ENCODE peak calls at places on chromosomes 1 and 21, in six cellular contexts. S is dermis blood vessel endothelial cell; M is glutamatergic neuron; O is activated CD4-positive, alpha-beta T cell treated with anti-CD3 and anti-CD28 coated beads for 24 hours; E is NAMALWA; R is T-helper 9 cell. P is an unnamed sample.
A peak's percentile ranks its signal among the peaks of the same experiment; 100 is the strongest.

GRCh38 chr1:81435175-81435574 is 365.6 kb upstream of the ADGRL2 start:
- DNase-seq in R (no peak), S (no peak), O (no peak), M (no peak), E (no peak), P (no peak)

GRCh38 chr1:17833661-17834501 is 78.7 kb downstream of the ACTL8 start:
- DNase-seq in M (no peak), R (no peak), S (no peak), E (no peak), O (no peak), P (no peak)

GRCh38 chr21:38679531-38679930 is 126.2 kb upstream of the ETS2 start:
- DNase-seq in E (no peak), M (no peak), O (no peak), S (peak; percentile 75), R (no peak), P (no peak)

GRCh38 chr1:192675716-192676115 is 39.8 kb downstream of the RGS13 start:
- DNase-seq in E (no peak), R (no peak), M (no peak), S (peak; percentile 60), O (no peak), P (no peak)

GRCh38 chr21:17612023-17612564 is 607 bp downstream of the BTG3 start:
- DNase-seq in E (peak; percentile 35), O (no peak), R (peak; percentile 19), M (peak; percentile 35), S (peak; percentile 49), P (no peak)

GRCh38 chr1:106224426-106224825 is 832.0 kb upstream of the PRMT6 start:
- DNase-seq in R (no peak), S (no peak), M (no peak), E (no peak), O (no peak), P (no peak)

GRCh38 chr1:161730050-161730564 is 8.8 kb downstream of the FCRLB start:
- DNase-seq in M (no peak), S (peak; percentile 57), R (no peak), E (no peak), O (peak; percentile 28), P (no peak)

GRCh38 chr1:27686223-27686990 is 14.4 kb upstream of the IFI6 start:
- DNase-seq in S (no peak), E (no peak), M (no peak), R (no peak), O (no peak), P (peak; percentile 38)

GRCh38 chr1:28782011-28782410 is 30.0 kb upstream of the OPRD1 start:
- DNase-seq in E (no peak), R (no peak), S (no peak), O (no peak), M (no peak), P (no peak)

GRCh38 chr1:210400043-210400840 is 71.5 kb downstream of the HHAT start:
- DNase-seq in R (peak; percentile 16), M (peak; percentile 66), O (peak; percentile 25), E (peak; percentile 57), S (peak; percentile 73), P (peak; percentile 74)

GRCh38 chr1:30522031-30523004 is 201.1 kb downstream of the MATN1 start:
- DNase-seq in R (no peak), O (no peak), M (no peak), S (no peak), E (no peak), P (no peak)

GRCh38 chr1:112954945-112955677 is 885 bp downstream of the SLC16A1 start:
- DNase-seq in R (peak; percentile 29), M (peak; percentile 69), O (peak; percentile 29), E (peak; percentile 82), S (peak; percentile 78), P (peak; percentile 87)

GRCh38 chr1:84571150-84571535 is 3.1 kb downstream of the CTBS start:
- DNase-seq in E (no peak), S (no peak), M (no peak), O (no peak), R (no peak), P (no peak)

GRCh38 chr1:211638723-211639122 is 36.7 kb downstream of the NEK2 start:
- DNase-seq in R (no peak), E (no peak), S (no peak), O (no peak), M (no peak), P (no peak)

GRCh38 chr1:212152869-212153268 is 117.3 kb downstream of the DTL start:
- DNase-seq in E (no peak), S (no peak), R (no peak), O (no peak), M (no peak), P (no peak)

GRCh38 chr1:9506901-9507300 is 32.4 kb upstream of the SLC25A33 start:
- DNase-seq in O (no peak), S (no peak), E (no peak), M (no peak), R (no peak), P (no peak)

GRCh38 chr1:64864018-64864945 is 102.1 kb downstream of the JAK1 start:
- DNase-seq in S (peak; percentile 88), E (peak; percentile 98), O (peak; percentile 8), R (peak; percentile 17), M (no peak), P (no peak)